ENCODE peak calls at places on chromosomes 13 and 19, in six cellular contexts. S is coronary artery; Z is stimulated activated CD4-positive, alpha-beta T cell treated with anti-CD3 and anti-CD28 coated beads, Interleukin-12 subunit alpha, Interleukin-12 subunit beta, amount 100 ng/mL, for 24 hours; H is EH; W is stromal cell of bone marrow; C is NCI-H2171 treated with DMSO at 0.1 percent for 48 hours. U is an unnamed sample.

GRCh38 chr19:42207767-42208259 is 9.7 kb downstream of the DEDD2 start:
- DNase-seq in H (peak; percentile 88), C (no peak), S (no peak), Z (no peak), W (peak; percentile 50), U (no peak)

GRCh38 chr13:36680918-36681317 is 7.1 kb downstream of the SERTM1 start:
- DNase-seq in S (no peak), Z (no peak), H (no peak), C (no peak), W (peak; percentile 33), U (no peak)

GRCh38 chr13:24683833-24684599 is 3.8 kb downstream of the ATP12A start:
- DNase-seq in S (no peak), W (no peak), C (no peak), H (peak; percentile 57), Z (peak; percentile 57), U (peak; percentile 66)

GRCh38 chr19:3336680-3337523 is 29.5 kb upstream of the NFIC start:
- DNase-seq in S (peak; percentile 99), H (peak; percentile 73), Z (no peak), C (peak; percentile 88), W (no peak), U (no peak)

GRCh38 chr13:25744176-25744575 is 307.6 kb downstream of the SHISA2 start:
- DNase-seq in W (no peak), S (no peak), H (no peak), Z (no peak), C (no peak), U (no peak)

GRCh38 chr13:71018544-71018943 is 848.5 kb downstream of the DACH1 start:
- DNase-seq in Z (no peak), C (no peak), W (no peak), H (no peak), S (no peak), U (no peak)

GRCh38 chr19:6286676-6287075 is 6.9 kb upstream of the MLLT1 start:
- DNase-seq in C (no peak), W (no peak), Z (no peak), H (no peak), S (no peak), U (no peak)

GRCh38 chr13:21557995-21558394 is 46.0 kb downstream of the MICU2 start:
- DNase-seq in C (no peak), H (peak; percentile 46), W (no peak), Z (no peak), S (no peak), U (no peak)

GRCh38 chr19:14476663-14477401 is 1.7 kb upstream of the PTGER1 start:
- DNase-seq in H (peak; percentile 59), S (no peak), W (no peak), C (no peak), Z (no peak), U (no peak)

GRCh38 chr19:46753420-46754155 is 7.3 kb upstream of the STRN4 start:
- DNase-seq in Z (peak; percentile 49), H (peak; percentile 52), S (no peak), C (peak; percentile 95), W (no peak), U (no peak)

U was measured in GM18507.